ENCODE peak calls at places on chromosomes 12 and 14, in nine cellular contexts. S is retinal pigment epithelial cell; J is NCI-H1417 treated with DMSO at 0.1 percent for 48 hours; D is H9; I is fibroblast of the aortic adventitia; B is endothelial cell; W is COR-L47; U is NCI-H2081; Q is activated CD4-positive, alpha-beta memory T cell treated with anti-CD3 and anti-CD28 coated beads, Interleukin-2, amount 10 ng/mL, durations not matched to agents 7 days and 5 days. Z is an unnamed sample.

GRCh38 chr12:128121424-128121823 is 145.5 kb upstream of the TMEM132C start:
- DNase-seq in B (no peak), J (no peak), I (no peak), D (no peak), Q (no peak), S (no peak), W (no peak), U (no peak), Z (no peak)

GRCh38 chr12:76307083-76307482 is 41.1 kb downstream of the BBS10 start:
- DNase-seq in S (no peak), B (no peak), Q (no peak), I (no peak), J (no peak), D (no peak), U (no peak), W (no peak), Z (no peak)

GRCh38 chr12:64560395-64561301 is 49.6 kb upstream of the RASSF3 start:
- DNase-seq in S (no peak), U (no peak), B (no peak), J (no peak), Q (no peak), I (peak), D (peak), W (no peak), Z (no peak)

GRCh38 chr12:131963381-131963780 is 13.6 kb downstream of the EP400 start:
- DNase-seq in D (no peak), S (no peak), W (no peak), I (no peak), J (no peak), Q (no peak), B (no peak), U (no peak), Z (no peak)

GRCh38 chr12:58249610-58250009 is 308.2 kb downstream of the ATP23 start:
- DNase-seq in J (no peak), B (no peak), I (no peak), Q (no peak), W (no peak), U (no peak), D (no peak), S (no peak), Z (no peak)

GRCh38 chr14:24298892-24299254 is 707 bp downstream of the DHRS1 start:
- DNase-seq in S (no peak), I (peak), W (no peak), U (no peak), Q (no peak), J (no peak), D (peak), B (no peak), Z (no peak)

GRCh38 chr14:95477411-95478089 is 38.9 kb downstream of the SYNE3 start:
- DNase-seq in Q (no peak), W (peak), J (no peak), B (no peak), U (peak), D (no peak), I (no peak), S (no peak), Z (no peak)

GRCh38 chr14:63852271-63852816 is 460 bp upstream of the SYNE2 start:
- DNase-seq in Q (no peak), W (peak), J (no peak), U (no peak), S (no peak), I (peak), D (no peak), B (no peak), Z (no peak)

GRCh38 chr12:66589095-66589494 is 89.8 kb downstream of the GRIP1 start:
- DNase-seq in W (no peak), Q (no peak), S (no peak), J (no peak), D (no peak), U (no peak), B (no peak), I (no peak), Z (no peak)

GRCh38 chr14:58171090-58171489 is 19.1 kb upstream of the ARMH4 start:
- DNase-seq in S (peak), U (peak), Q (peak), J (peak), B (peak), I (peak), D (peak), W (peak), Z (peak)

GRCh38 chr12:56751712-56752598 is at the start of gene PRIM1:
- DNase-seq in W (peak), D (peak), S (no peak), I (peak), J (peak), U (peak), Q (peak), B (peak), Z (peak)

GRCh38 chr12:10739157-10740118 is 16.3 kb upstream of the YBX3 start:
- DNase-seq in Q (no peak), S (no peak), I (no peak), D (no peak), W (no peak), B (no peak), J (no peak), U (no peak), Z (no peak)

GRCh38 chr12:121087467-121088207 is 45.0 kb upstream of the P2RX7 start:
- DNase-seq in J (no peak), S (no peak), Q (no peak), W (no peak), B (no peak), I (peak), D (no peak), U (no peak), Z (no peak)

GRCh38 chr14:90556050-90556477 is 159.2 kb downstream of the CALM1 start:
- DNase-seq in B (peak), I (no peak), D (peak), S (no peak), U (no peak), W (no peak), J (no peak), Q (no peak), Z (no peak)

GRCh38 chr12:3930216-3930615 is 57.0 kb upstream of the PARP11 start:
- DNase-seq in I (no peak), U (no peak), D (no peak), B (no peak), W (no peak), J (no peak), S (no peak), Q (no peak), Z (no peak)

GRCh38 chr12:10119072-10119471 is 10.9 kb downstream of the CLEC7A start:
- DNase-seq in S (no peak), B (no peak), W (no peak), Q (no peak), I (no peak), D (no peak), J (no peak), U (no peak), Z (no peak)

GRCh38 chr14:71143391-71144290 is 236.4 kb downstream of the PCNX1 start:
- DNase-seq in I (peak), J (no peak), U (no peak), B (no peak), S (peak), Q (peak), D (no peak), W (no peak), Z (no peak)

GRCh38 chr14:51396222-51396815 is 156.3 kb downstream of the TMX1 start:
- DNase-seq in D (no peak), U (no peak), W (no peak), J (no peak), Q (no peak), B (no peak), I (peak), S (peak), Z (no peak)

GRCh38 chr12:76010732-76011458 is 20.7 kb downstream of the PHLDA1 start:
- DNase-seq in D (no peak), U (no peak), S (no peak), J (no peak), I (peak), W (no peak), Q (no peak), B (no peak), Z (no peak)

GRCh38 chr14:39626589-39627576 is 194.7 kb upstream of the FBXO33 start:
- DNase-seq in U (no peak), D (no peak), J (no peak), I (no peak), Q (no peak), B (no peak), W (no peak), S (no peak), Z (no peak)

GRCh38 chr14:32933623-32933942 is 5.1 kb upstream of the NPAS3 start:
- DNase-seq in D (no peak), Q (no peak), B (no peak), U (no peak), S (no peak), J (no peak), W (no peak), I (peak), Z (no peak)

GRCh38 chr12:41636658-41637057 is 448.5 kb downstream of the PDZRN4 start:
- DNase-seq in U (no peak), Q (no peak), W (no peak), D (no peak), I (no peak), B (no peak), J (no peak), S (no peak), Z (no peak)

GRCh38 chr12:112839386-112839972 is 47.9 kb downstream of the RPH3A start:
- DNase-seq in B (no peak), S (peak), U (no peak), W (no peak), D (no peak), J (no peak), I (peak), Q (no peak), Z (no peak)

Z was measured in HuH-7.